ENCODE peak calls at places on chromosome 6, in seven cellular contexts. Q, L, W, O, V, X and G are unnamed samples.

GRCh38 chr6:109241199-109241598 is 141.1 kb downstream of the CD164 start:
- DNase-seq in Q (no peak), L (no peak), W (no peak), O (no peak), V (no peak), X (no peak), G (no peak)

GRCh38 chr6:161009991-161010390 is 18.4 kb downstream of the MAP3K4 start:
- DNase-seq in Q (no peak), L (no peak), W (no peak), O (no peak), V (no peak), X (no peak), G (no peak)

GRCh38 chr6:148450866-148451265 is 108.2 kb downstream of the SASH1 start:
- DNase-seq in Q (no peak), L (no peak), W (no peak), O (no peak), V (no peak), X (no peak), G (no peak)

GRCh38 chr6:106145741-106146227 is 59.6 kb downstream of the PRDM1 start:
- DNase-seq in Q (no peak), L (peak), W (no peak), O (no peak), V (no peak), X (no peak), G (no peak)

GRCh38 chr6:89951574-89952360 is 57.5 kb downstream of the GJA10 start:
- DNase-seq in Q (no peak), L (no peak), W (no peak), O (no peak), V (no peak), X (no peak), G (no peak)

GRCh38 chr6:37535701-37536461 is 36.2 kb upstream of the CCDC167 start:
- DNase-seq in Q (no peak), L (no peak), W (no peak), O (no peak), V (no peak), X (peak), G (no peak)

GRCh38 chr6:170082067-170082466 is 208.8 kb downstream of the DLL1 start:
- DNase-seq in Q (no peak), L (no peak), W (no peak), O (no peak), V (no peak), X (no peak), G (no peak)

GRCh38 chr6:160790028-160790792 is 88.2 kb downstream of the PLG start:
- DNase-seq in Q (no peak), L (no peak), W (no peak), O (no peak), V (no peak), X (no peak), G (no peak)

GRCh38 chr6:125067552-125067951 is 86.0 kb upstream of the TPD52L1 start:
- DNase-seq in Q (no peak), L (peak), W (no peak), O (no peak), V (no peak), X (no peak), G (no peak)

GRCh38 chr6:56551409-56552120 is 91.1 kb downstream of the DST start:
- DNase-seq in Q (no peak), L (no peak), W (no peak), O (no peak), V (no peak), X (no peak), G (no peak)

GRCh38 chr6:64259372-64259771 is 623.8 kb downstream of the PHF3 start:
- DNase-seq in Q (no peak), L (no peak), W (no peak), O (no peak), V (no peak), X (no peak), G (no peak)

GRCh38 chr6:21586300-21586699 is 7.3 kb upstream of the SOX4 start:
- DNase-seq in Q (no peak), L (no peak), W (no peak), O (no peak), V (no peak), X (no peak), G (no peak)

GRCh38 chr6:37695857-37696219 is 1.8 kb downstream of the MDGA1 start:
- DNase-seq in Q (no peak), L (no peak), W (no peak), O (no peak), V (no peak), X (no peak), G (no peak)

GRCh38 chr6:44263357-44264100 is 1.8 kb downstream of the NFKBIE start:
- DNase-seq in Q (no peak), L (peak), W (no peak), O (no peak), V (no peak), X (no peak), G (no peak)